ENCODE peak calls at places on chromosome 16, in seven cellular contexts. Y, U, M, R, F, S and K are unnamed samples.
A peak's percentile ranks its signal among the peaks of the same experiment; 100 is the strongest.

GRCh38 chr16:65689726-65690125 is 567.9 kb upstream of the CDH11 start:
- DNase-seq in Y (no peak), U (no peak), M (no peak), R (no peak), F (no peak), S (no peak), K (no peak)

GRCh38 chr16:46830902-46831647 is at the start of gene C16orf87:
- DNase-seq in Y (peak; percentile 86), U (peak; percentile 87), M (peak; percentile 94), R (peak; percentile 97), F (peak; percentile 94), S (peak; percentile 96), K (peak; percentile 88)

GRCh38 chr16:678209-678857 is 1.9 kb upstream of the STUB1 start:
- DNase-seq in Y (no peak), U (no peak), M (no peak), R (no peak), F (no peak), S (no peak), K (no peak)

GRCh38 chr16:85316321-85316919 is 204.1 kb upstream of the CIBAR2 start:
- DNase-seq in Y (no peak), U (peak; percentile 62), M (peak; percentile 91), R (peak; percentile 87), F (peak; percentile 73), S (peak; percentile 29), K (no peak)

GRCh38 chr16:84999200-84999599 is 12.1 kb downstream of the ZDHHC7 start:
- DNase-seq in Y (no peak), U (no peak), M (no peak), R (no peak), F (no peak), S (no peak), K (no peak)

GRCh38 chr16:12067714-12068401 is 91.3 kb downstream of the SNX29 start:
- DNase-seq in Y (peak; percentile 81), U (peak; percentile 68), M (peak; percentile 61), R (peak; percentile 83), F (no peak), S (peak; percentile 25), K (peak; percentile 78)

GRCh38 chr16:88943131-88943664 is 33.8 kb downstream of the CBFA2T3 start:
- DNase-seq in Y (no peak), U (no peak), M (no peak), R (no peak), F (no peak), S (no peak), K (no peak)

GRCh38 chr16:47666434-47666833 is 205.3 kb downstream of the PHKB start:
- DNase-seq in Y (no peak), U (no peak), M (peak; percentile 2), R (no peak), F (no peak), S (no peak), K (no peak)

GRCh38 chr16:86732621-86733297 is 154.4 kb downstream of the FOXL1 start:
- DNase-seq in Y (no peak), U (no peak), M (peak; percentile 60), R (no peak), F (no peak), S (no peak), K (no peak)

GRCh38 chr16:1698680-1699079 is 7.3 kb upstream of the MAPK8IP3 start:
- DNase-seq in Y (no peak), U (no peak), M (no peak), R (no peak), F (no peak), S (no peak), K (no peak)

GRCh38 chr16:89313583-89313982 is 96.1 kb downstream of the ZNF778 start:
- DNase-seq in Y (no peak), U (no peak), M (no peak), R (no peak), F (no peak), S (no peak), K (no peak)

GRCh38 chr16:88460496-88461169 is 7.6 kb downstream of the ZFPM1 start:
- DNase-seq in Y (no peak), U (no peak), M (no peak), R (no peak), F (no peak), S (no peak), K (no peak)

GRCh38 chr16:84738255-84739038 is 38.6 kb downstream of the USP10 start:
- DNase-seq in Y (peak; percentile 82), U (peak; percentile 76), M (peak; percentile 88), R (peak; percentile 59), F (peak; percentile 76), S (peak; percentile 40), K (peak; percentile 86)

GRCh38 chr16:88769617-88770458 is 15.2 kb downstream of the PIEZO1 start:
- DNase-seq in Y (no peak), U (no peak), M (peak; percentile 88), R (no peak), F (peak; percentile 45), S (no peak), K (no peak)

GRCh38 chr16:84842516-84843148 is 22.8 kb downstream of the CRISPLD2 start:
- DNase-seq in Y (no peak), U (no peak), M (peak; percentile 40), R (no peak), F (no peak), S (no peak), K (no peak)

GRCh38 chr16:19179890-19180490 is 11.9 kb downstream of the SYT17 start:
- DNase-seq in Y (peak; percentile 37), U (peak; percentile 44), M (peak; percentile 67), R (peak; percentile 61), F (peak; percentile 48), S (peak; percentile 16), K (peak; percentile 78)

GRCh38 chr16:85755929-85756768 is 5.3 kb upstream of the C16orf74 start:
- DNase-seq in Y (no peak), U (no peak), M (no peak), R (no peak), F (no peak), S (no peak), K (no peak)

GRCh38 chr16:23385441-23385840 is 67.5 kb downstream of the COG7 start:
- DNase-seq in Y (no peak), U (no peak), M (no peak), R (no peak), F (no peak), S (no peak), K (no peak)